ENCODE peak calls at places on chromosomes 13 and 19, in eight cellular contexts. One of them, this sample, is unnamed.

GRCh38 chr13:75537401-75538365 is at the start of gene COMMD6:
- DNase-seq in tibial artery: peak
- DNase-seq in heart right ventricle: peak
- DNase-seq in pancreas: peak
- DNase-seq in CD8-positive, alpha-beta T cell: peak
- DNase-seq in fibroblast of lung: peak
- DNase-seq in fibroblast of pulmonary artery: peak
- DNase-seq in foreskin fibroblast: peak
- DNase-seq in this sample: peak

GRCh38 chr19:38653028-38653571 is 5.7 kb downstream of the ACTN4 start:
- DNase-seq in heart right ventricle: no peak
- DNase-seq in CD8-positive, alpha-beta T cell: no peak
- DNase-seq in foreskin fibroblast: peak
- DNase-seq in fibroblast of lung: peak
- DNase-seq in tibial artery: peak
- DNase-seq in fibroblast of pulmonary artery: peak
- DNase-seq in pancreas: peak
- DNase-seq in this sample: no peak

GRCh38 chr13:99895428-99895998 is 76.1 kb downstream of the ZIC5 start:
- DNase-seq in pancreas: no peak
- DNase-seq in fibroblast of lung: peak
- DNase-seq in CD8-positive, alpha-beta T cell: no peak
- DNase-seq in foreskin fibroblast: peak
- DNase-seq in tibial artery: no peak
- DNase-seq in fibroblast of pulmonary artery: peak
- DNase-seq in heart right ventricle: no peak
- DNase-seq in this sample: no peak

GRCh38 chr13:106471957-106472543 is 63.4 kb downstream of the EFNB2 start:
- DNase-seq in fibroblast of pulmonary artery: peak
- DNase-seq in pancreas: no peak
- DNase-seq in heart right ventricle: no peak
- DNase-seq in tibial artery: no peak
- DNase-seq in CD8-positive, alpha-beta T cell: no peak
- DNase-seq in fibroblast of lung: peak
- DNase-seq in foreskin fibroblast: peak
- DNase-seq in this sample: no peak

GRCh38 chr13:78976696-78977095 is 317.7 kb upstream of the OBI1 start:
- DNase-seq in CD8-positive, alpha-beta T cell: no peak
- DNase-seq in fibroblast of pulmonary artery: no peak
- DNase-seq in fibroblast of lung: no peak
- DNase-seq in heart right ventricle: no peak
- DNase-seq in tibial artery: no peak
- DNase-seq in pancreas: no peak
- DNase-seq in foreskin fibroblast: no peak
- DNase-seq in this sample: no peak

GRCh38 chr19:46812898-46813569 is 24.6 kb upstream of the SLC1A5 start:
- DNase-seq in tibial artery: peak
- DNase-seq in foreskin fibroblast: no peak
- DNase-seq in fibroblast of lung: no peak
- DNase-seq in pancreas: no peak
- DNase-seq in fibroblast of pulmonary artery: no peak
- DNase-seq in CD8-positive, alpha-beta T cell: no peak
- DNase-seq in heart right ventricle: no peak
- DNase-seq in this sample: peak

GRCh38 chr13:75443356-75443958 is 38.5 kb downstream of the TBC1D4 start:
- DNase-seq in fibroblast of lung: no peak
- DNase-seq in foreskin fibroblast: no peak
- DNase-seq in pancreas: no peak
- DNase-seq in fibroblast of pulmonary artery: no peak
- DNase-seq in heart right ventricle: no peak
- DNase-seq in tibial artery: no peak
- DNase-seq in CD8-positive, alpha-beta T cell: no peak
- DNase-seq in this sample: no peak

GRCh38 chr13:98143601-98144500 is 957 bp downstream of the FARP1 start:
- DNase-seq in fibroblast of pulmonary artery: peak
- DNase-seq in CD8-positive, alpha-beta T cell: no peak
- DNase-seq in foreskin fibroblast: peak
- DNase-seq in heart right ventricle: peak
- DNase-seq in fibroblast of lung: peak
- DNase-seq in tibial artery: peak
- DNase-seq in pancreas: peak
- DNase-seq in this sample: peak

GRCh38 chr19:16586477-16586871 is 14.3 kb upstream of the SLC35E1 start:
- DNase-seq in fibroblast of pulmonary artery: no peak
- DNase-seq in heart right ventricle: no peak
- DNase-seq in pancreas: no peak
- DNase-seq in tibial artery: no peak
- DNase-seq in foreskin fibroblast: no peak
- DNase-seq in CD8-positive, alpha-beta T cell: no peak
- DNase-seq in fibroblast of lung: no peak
- DNase-seq in this sample: no peak

GRCh38 chr13:46749951-46750350 is 47.0 kb downstream of the ESD start:
- DNase-seq in fibroblast of lung: no peak
- DNase-seq in heart right ventricle: no peak
- DNase-seq in tibial artery: no peak
- DNase-seq in foreskin fibroblast: no peak
- DNase-seq in CD8-positive, alpha-beta T cell: no peak
- DNase-seq in pancreas: no peak
- DNase-seq in fibroblast of pulmonary artery: no peak
- DNase-seq in this sample: no peak

GRCh38 chr13:77898097-77898496 is 20.5 kb downstream of the EDNRB start:
- DNase-seq in fibroblast of lung: peak
- DNase-seq in pancreas: no peak
- DNase-seq in heart right ventricle: no peak
- DNase-seq in tibial artery: no peak
- DNase-seq in fibroblast of pulmonary artery: peak
- DNase-seq in CD8-positive, alpha-beta T cell: no peak
- DNase-seq in foreskin fibroblast: peak
- DNase-seq in this sample: no peak

GRCh38 chr19:30056580-30056979 is 114.5 kb downstream of the URI1 start:
- DNase-seq in fibroblast of pulmonary artery: no peak
- DNase-seq in CD8-positive, alpha-beta T cell: no peak
- DNase-seq in foreskin fibroblast: no peak
- DNase-seq in heart right ventricle: no peak
- DNase-seq in fibroblast of lung: no peak
- DNase-seq in pancreas: no peak
- DNase-seq in tibial artery: no peak
- DNase-seq in this sample: no peak

GRCh38 chr13:71274923-71275593 is 591.9 kb downstream of the DACH1 start:
- DNase-seq in tibial artery: no peak
- DNase-seq in foreskin fibroblast: no peak
- DNase-seq in CD8-positive, alpha-beta T cell: no peak
- DNase-seq in pancreas: no peak
- DNase-seq in heart right ventricle: no peak
- DNase-seq in fibroblast of pulmonary artery: no peak
- DNase-seq in fibroblast of lung: no peak
- DNase-seq in this sample: no peak

GRCh38 chr19:15902254-15902653 is 4.4 kb upstream of the CYP4F2 start:
- DNase-seq in pancreas: no peak
- DNase-seq in tibial artery: no peak
- DNase-seq in fibroblast of lung: no peak
- DNase-seq in CD8-positive, alpha-beta T cell: no peak
- DNase-seq in fibroblast of pulmonary artery: no peak
- DNase-seq in foreskin fibroblast: no peak
- DNase-seq in heart right ventricle: no peak
- DNase-seq in this sample: no peak

GRCh38 chr13:98955336-98955735 is 22.5 kb downstream of the DOCK9 start:
- DNase-seq in fibroblast of lung: no peak
- DNase-seq in pancreas: no peak
- DNase-seq in CD8-positive, alpha-beta T cell: no peak
- DNase-seq in fibroblast of pulmonary artery: no peak
- DNase-seq in tibial artery: no peak
- DNase-seq in heart right ventricle: no peak
- DNase-seq in foreskin fibroblast: no peak
- DNase-seq in this sample: no peak

GRCh38 chr13:43303040-43303729 is 279.8 kb downstream of the DNAJC15 start:
- DNase-seq in heart right ventricle: peak
- DNase-seq in pancreas: peak
- DNase-seq in fibroblast of pulmonary artery: peak
- DNase-seq in fibroblast of lung: peak
- DNase-seq in CD8-positive, alpha-beta T cell: no peak
- DNase-seq in foreskin fibroblast: peak
- DNase-seq in tibial artery: peak
- DNase-seq in this sample: no peak
- TF ChIP-seq CTCF in heart right ventricle: peak
- TF ChIP-seq CTCF in pancreas: peak
- TF ChIP-seq CTCF in fibroblast of pulmonary artery: peak
- TF ChIP-seq CTCF in fibroblast of lung: peak
- TF ChIP-seq CTCF in CD8-positive, alpha-beta T cell: no peak
- TF ChIP-seq CTCF in foreskin fibroblast: peak
- TF ChIP-seq CTCF in tibial artery: peak
- TF ChIP-seq CTCF in this sample: peak

GRCh38 chr19:45179063-45179847 is 671 bp downstream of the BLOC1S3 start:
- DNase-seq in fibroblast of pulmonary artery: peak
- DNase-seq in pancreas: peak
- DNase-seq in CD8-positive, alpha-beta T cell: no peak
- DNase-seq in heart right ventricle: peak
- DNase-seq in fibroblast of lung: no peak
- DNase-seq in foreskin fibroblast: peak
- DNase-seq in tibial artery: no peak
- DNase-seq in this sample: peak

GRCh38 chr19:45178262-45179062 is at the start of gene BLOC1S3:
- DNase-seq in fibroblast of lung: peak
- DNase-seq in tibial artery: peak
- DNase-seq in CD8-positive, alpha-beta T cell: peak
- DNase-seq in foreskin fibroblast: peak
- DNase-seq in pancreas: peak
- DNase-seq in heart right ventricle: peak
- DNase-seq in fibroblast of pulmonary artery: peak
- DNase-seq in this sample: peak

GRCh38 chr19:45179848-45180370 is 1.3 kb downstream of the BLOC1S3 start:
- DNase-seq in fibroblast of lung: no peak
- DNase-seq in pancreas: no peak
- DNase-seq in CD8-positive, alpha-beta T cell: no peak
- DNase-seq in heart right ventricle: no peak
- DNase-seq in fibroblast of pulmonary artery: no peak
- DNase-seq in tibial artery: no peak
- DNase-seq in foreskin fibroblast: no peak
- DNase-seq in this sample: no peak

GRCh38 chr19:45175663-45176345 is 2.2 kb downstream of the TRAPPC6A start:
- DNase-seq in pancreas: no peak
- DNase-seq in foreskin fibroblast: peak
- DNase-seq in heart right ventricle: no peak
- DNase-seq in CD8-positive, alpha-beta T cell: no peak
- DNase-seq in tibial artery: no peak
- DNase-seq in fibroblast of pulmonary artery: no peak
- DNase-seq in fibroblast of lung: no peak
- DNase-seq in this sample: no peak

DNA sequence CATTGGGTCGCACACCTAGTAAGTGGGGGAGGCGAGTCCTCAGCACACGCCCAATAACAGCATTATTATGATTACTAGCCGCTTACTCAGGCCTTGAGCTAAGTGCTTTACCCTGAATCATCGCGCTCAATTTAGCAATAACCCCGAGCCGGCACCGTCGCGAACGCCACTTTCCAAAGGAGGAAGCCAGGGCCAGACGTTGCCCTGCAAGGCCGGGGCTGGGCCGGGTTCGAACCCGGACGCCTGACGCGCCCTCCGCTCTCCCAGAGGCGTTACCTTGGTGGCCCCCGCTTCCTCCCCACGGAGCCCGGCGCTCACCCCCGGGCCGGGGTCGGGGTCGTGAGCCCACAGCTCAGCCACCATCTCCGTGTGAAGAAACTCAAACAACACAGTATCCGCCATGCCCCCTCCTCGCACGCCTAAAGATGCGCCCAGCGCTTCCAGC is at the start of gene TRAPPC6A:
- DNase-seq in heart right ventricle: no peak
- DNase-seq in foreskin fibroblast: peak
- DNase-seq in fibroblast of pulmonary artery: peak
- DNase-seq in pancreas: no peak
- DNase-seq in CD8-positive, alpha-beta T cell: no peak
- DNase-seq in fibroblast of lung: peak
- DNase-seq in tibial artery: no peak
- DNase-seq in this sample: no peak
- H3K4me3 ChIP-seq in heart right ventricle: peak
- H3K4me3 ChIP-seq in foreskin fibroblast: peak
- H3K4me3 ChIP-seq in fibroblast of pulmonary artery: peak
- H3K4me3 ChIP-seq in pancreas: peak
- H3K4me3 ChIP-seq in CD8-positive, alpha-beta T cell: peak
- H3K4me3 ChIP-seq in fibroblast of lung: peak
- H3K4me3 ChIP-seq in tibial artery: peak
- H3K4me3 ChIP-seq in this sample: peak

DNA sequence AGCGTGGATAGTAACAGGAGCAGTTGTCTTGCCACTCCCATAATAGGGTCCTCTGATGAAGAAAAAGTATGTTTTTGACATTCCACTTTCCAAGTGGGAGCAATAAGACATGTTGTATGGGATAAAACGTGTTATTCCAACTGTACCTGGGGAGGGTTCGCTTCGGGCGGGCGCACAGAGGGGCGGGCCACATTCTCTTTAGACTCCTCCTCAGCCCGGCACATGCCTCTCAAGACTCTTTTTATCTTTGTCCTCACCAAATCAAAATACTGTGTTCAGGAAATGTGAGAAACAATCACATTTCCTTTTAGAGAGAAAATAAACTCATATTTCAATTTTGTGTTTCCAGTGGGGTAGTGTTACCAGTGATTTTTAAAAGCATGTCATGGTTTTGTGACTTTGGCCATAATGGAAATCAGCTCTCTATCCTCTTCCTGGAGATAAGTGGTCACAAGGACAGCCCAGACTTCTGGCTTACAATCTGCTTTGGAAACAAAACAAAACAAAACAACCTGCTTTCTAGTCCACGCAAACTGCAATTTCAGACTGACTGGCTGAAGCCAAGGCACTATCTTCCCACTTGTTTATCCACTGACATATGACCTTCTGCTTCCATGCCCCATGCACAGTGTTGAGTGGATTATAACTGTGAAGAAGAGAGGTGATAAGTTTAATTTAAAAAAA is 276.1 kb downstream of the NALCN start:
- DNase-seq in tibial artery: no peak
- DNase-seq in fibroblast of pulmonary artery: no peak
- DNase-seq in fibroblast of lung: no peak
- DNase-seq in CD8-positive, alpha-beta T cell: no peak
- DNase-seq in foreskin fibroblast: no peak
- DNase-seq in heart right ventricle: no peak
- DNase-seq in pancreas: no peak
- DNase-seq in this sample: no peak
- TF ChIP-seq CTCF in tibial artery: no peak
- TF ChIP-seq CTCF in fibroblast of pulmonary artery: no peak
- TF ChIP-seq CTCF in fibroblast of lung: no peak
- TF ChIP-seq CTCF in CD8-positive, alpha-beta T cell: no peak
- TF ChIP-seq CTCF in foreskin fibroblast: no peak
- TF ChIP-seq CTCF in heart right ventricle: no peak
- TF ChIP-seq CTCF in pancreas: no peak
- TF ChIP-seq CTCF in this sample: no peak

GRCh38 chr13:51827254-51827653 is 17.7 kb downstream of the TMEM272 start:
- DNase-seq in CD8-positive, alpha-beta T cell: no peak
- DNase-seq in tibial artery: no peak
- DNase-seq in fibroblast of lung: no peak
- DNase-seq in foreskin fibroblast: no peak
- DNase-seq in heart right ventricle: no peak
- DNase-seq in pancreas: no peak
- DNase-seq in fibroblast of pulmonary artery: no peak
- DNase-seq in this sample: no peak
- H3K4me3 ChIP-seq in CD8-positive, alpha-beta T cell: peak
- H3K4me3 ChIP-seq in tibial artery: no peak
- H3K4me3 ChIP-seq in fibroblast of lung: no peak
- H3K4me3 ChIP-seq in foreskin fibroblast: no peak
- H3K4me3 ChIP-seq in heart right ventricle: no peak
- H3K4me3 ChIP-seq in pancreas: no peak
- H3K4me3 ChIP-seq in fibroblast of pulmonary artery: no peak
- H3K4me3 ChIP-seq in this sample: no peak

This sample was measured in lower lobe of right lung.